ENCODE peak calls at places on chromosomes 16 and 17, in six cellular contexts. One of them, this sample, is unnamed.

GRCh38 chr17:1908699-1909309 is 79.0 kb downstream of the RPA1 start:
- DNase-seq in astrocyte: peak
- DNase-seq in IMR-90: peak
- DNase-seq in gastrocnemius medialis: peak
- DNase-seq in upper lobe of right lung: no peak
- DNase-seq in esophagus squamous epithelium: no peak
- DNase-seq in this sample: peak

GRCh38 chr16:19210175-19210924 is 42.3 kb downstream of the SYT17 start:
- DNase-seq in astrocyte: no peak
- DNase-seq in gastrocnemius medialis: no peak
- DNase-seq in IMR-90: peak
- DNase-seq in esophagus squamous epithelium: no peak
- DNase-seq in upper lobe of right lung: no peak
- DNase-seq in this sample: no peak

GRCh38 chr17:50794361-50794760 is 27.0 kb upstream of the ANKRD40CL start:
- DNase-seq in esophagus squamous epithelium: no peak
- DNase-seq in IMR-90: no peak
- DNase-seq in upper lobe of right lung: no peak
- DNase-seq in gastrocnemius medialis: no peak
- DNase-seq in astrocyte: no peak
- DNase-seq in this sample: no peak

GRCh38 chr17:50943575-50943933 is 77.4 kb upstream of the TOB1 start:
- DNase-seq in IMR-90: no peak
- DNase-seq in astrocyte: no peak
- DNase-seq in gastrocnemius medialis: peak
- DNase-seq in upper lobe of right lung: peak
- DNase-seq in esophagus squamous epithelium: no peak
- DNase-seq in this sample: no peak

GRCh38 chr17:57379237-57380054 is 123.1 kb downstream of the MSI2 start:
- DNase-seq in upper lobe of right lung: no peak
- DNase-seq in IMR-90: peak
- DNase-seq in astrocyte: peak
- DNase-seq in gastrocnemius medialis: no peak
- DNase-seq in esophagus squamous epithelium: no peak
- DNase-seq in this sample: no peak

GRCh38 chr16:78353610-78354009 is 254.2 kb downstream of the WWOX start:
- DNase-seq in esophagus squamous epithelium: no peak
- DNase-seq in upper lobe of right lung: no peak
- DNase-seq in gastrocnemius medialis: no peak
- DNase-seq in astrocyte: no peak
- DNase-seq in IMR-90: no peak
- DNase-seq in this sample: no peak

GRCh38 chr17:47096343-47096742 is 92.8 kb downstream of the CDC27 start:
- DNase-seq in esophagus squamous epithelium: no peak
- DNase-seq in astrocyte: no peak
- DNase-seq in IMR-90: no peak
- DNase-seq in gastrocnemius medialis: no peak
- DNase-seq in upper lobe of right lung: no peak
- DNase-seq in this sample: no peak

GRCh38 chr17:30429155-30429554 is 48.1 kb upstream of the GOSR1 start:
- DNase-seq in gastrocnemius medialis: no peak
- DNase-seq in esophagus squamous epithelium: no peak
- DNase-seq in upper lobe of right lung: no peak
- DNase-seq in IMR-90: peak
- DNase-seq in astrocyte: peak
- DNase-seq in this sample: no peak

GRCh38 chr16:10123141-10123540 is 59.1 kb downstream of the GRIN2A start:
- DNase-seq in gastrocnemius medialis: no peak
- DNase-seq in astrocyte: peak
- DNase-seq in esophagus squamous epithelium: no peak
- DNase-seq in upper lobe of right lung: no peak
- DNase-seq in IMR-90: no peak
- DNase-seq in this sample: no peak

GRCh38 chr17:15963670-15964110 is 18.8 kb downstream of the ADORA2B start:
- DNase-seq in IMR-90: peak
- DNase-seq in gastrocnemius medialis: no peak
- DNase-seq in upper lobe of right lung: no peak
- DNase-seq in esophagus squamous epithelium: no peak
- DNase-seq in astrocyte: peak
- DNase-seq in this sample: no peak

GRCh38 chr16:59913666-59914065 is 1179.5 kb upstream of the GOT2 start:
- DNase-seq in upper lobe of right lung: no peak
- DNase-seq in IMR-90: no peak
- DNase-seq in astrocyte: peak
- DNase-seq in gastrocnemius medialis: no peak
- DNase-seq in esophagus squamous epithelium: no peak
- DNase-seq in this sample: no peak

GRCh38 chr17:37359682-37360188 is 16.1 kb upstream of the C17orf78 start:
- DNase-seq in IMR-90: peak
- DNase-seq in upper lobe of right lung: no peak
- DNase-seq in esophagus squamous epithelium: no peak
- DNase-seq in gastrocnemius medialis: no peak
- DNase-seq in astrocyte: no peak
- DNase-seq in this sample: no peak

GRCh38 chr17:17141860-17142552 is 64.1 kb downstream of the PLD6 start:
- DNase-seq in upper lobe of right lung: no peak
- DNase-seq in esophagus squamous epithelium: no peak
- DNase-seq in astrocyte: no peak
- DNase-seq in IMR-90: peak
- DNase-seq in gastrocnemius medialis: no peak
- DNase-seq in this sample: peak

GRCh38 chr16:4064950-4065352 is 51.3 kb downstream of the ADCY9 start:
- DNase-seq in upper lobe of right lung: no peak
- DNase-seq in esophagus squamous epithelium: no peak
- DNase-seq in gastrocnemius medialis: no peak
- DNase-seq in IMR-90: no peak
- DNase-seq in astrocyte: no peak
- DNase-seq in this sample: no peak

GRCh38 chr16:21727344-21727743 is 63.6 kb downstream of the OTOA start:
- DNase-seq in upper lobe of right lung: no peak
- DNase-seq in IMR-90: no peak
- DNase-seq in esophagus squamous epithelium: no peak
- DNase-seq in astrocyte: no peak
- DNase-seq in gastrocnemius medialis: no peak
- DNase-seq in this sample: no peak

GRCh38 chr16:49866533-49867155 is 10.7 kb upstream of the ZNF423 start:
- DNase-seq in esophagus squamous epithelium: no peak
- DNase-seq in gastrocnemius medialis: no peak
- DNase-seq in astrocyte: no peak
- DNase-seq in IMR-90: no peak
- DNase-seq in upper lobe of right lung: no peak
- DNase-seq in this sample: no peak

GRCh38 chr17:18999394-18999793 is 5.2 kb downstream of the FAM83G start:
- DNase-seq in gastrocnemius medialis: no peak
- DNase-seq in upper lobe of right lung: no peak
- DNase-seq in esophagus squamous epithelium: no peak
- DNase-seq in astrocyte: no peak
- DNase-seq in IMR-90: no peak
- DNase-seq in this sample: no peak

GRCh38 chr17:69763503-69763902 is 311.5 kb upstream of the KCNJ16 start:
- DNase-seq in esophagus squamous epithelium: no peak
- DNase-seq in astrocyte: peak
- DNase-seq in gastrocnemius medialis: no peak
- DNase-seq in upper lobe of right lung: no peak
- DNase-seq in IMR-90: peak
- DNase-seq in this sample: no peak

GRCh38 chr16:78377312-78377711 is 277.9 kb downstream of the WWOX start:
- DNase-seq in gastrocnemius medialis: no peak
- DNase-seq in upper lobe of right lung: no peak
- DNase-seq in astrocyte: no peak
- DNase-seq in esophagus squamous epithelium: no peak
- DNase-seq in IMR-90: no peak
- DNase-seq in this sample: no peak

GRCh38 chr16:54812229-54812628 is 118.4 kb upstream of the IRX5 start:
- DNase-seq in gastrocnemius medialis: no peak
- DNase-seq in esophagus squamous epithelium: no peak
- DNase-seq in upper lobe of right lung: no peak
- DNase-seq in astrocyte: no peak
- DNase-seq in IMR-90: no peak
- DNase-seq in this sample: no peak

GRCh38 chr16:57277586-57277985 is 6.9 kb downstream of the PLLP start:
- DNase-seq in upper lobe of right lung: no peak
- DNase-seq in gastrocnemius medialis: no peak
- DNase-seq in IMR-90: peak
- DNase-seq in astrocyte: peak
- DNase-seq in esophagus squamous epithelium: no peak
- DNase-seq in this sample: no peak

DNA sequence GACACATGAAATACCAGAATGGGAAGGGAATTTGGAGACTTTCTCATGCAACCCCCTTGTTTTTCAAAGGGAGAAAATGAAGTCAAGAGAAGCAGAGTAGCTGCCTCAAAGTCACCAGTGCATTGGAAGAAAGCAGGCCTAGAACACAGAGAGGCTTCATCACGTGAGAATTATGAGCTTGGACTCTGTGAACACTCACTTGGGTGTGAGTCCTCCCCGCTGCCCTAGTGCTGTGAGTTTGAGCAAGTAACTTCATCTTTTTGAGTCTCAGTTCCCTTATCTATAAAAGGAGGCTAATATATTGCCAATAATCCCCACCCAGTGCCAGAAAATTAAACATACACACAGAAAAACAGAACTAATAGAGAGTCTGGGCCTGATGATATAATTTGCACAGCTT is 315.8 kb downstream of the XYLT1 start:
- DNase-seq in IMR-90: no peak
- DNase-seq in astrocyte: no peak
- DNase-seq in upper lobe of right lung: no peak
- DNase-seq in gastrocnemius medialis: peak
- DNase-seq in esophagus squamous epithelium: no peak
- DNase-seq in this sample: no peak
- H3K4me3 ChIP-seq in IMR-90: no peak
- H3K4me3 ChIP-seq in astrocyte: no peak
- H3K4me3 ChIP-seq in upper lobe of right lung: no peak
- H3K4me3 ChIP-seq in gastrocnemius medialis: no peak
- H3K4me3 ChIP-seq in esophagus squamous epithelium: no peak
- H3K4me3 ChIP-seq in this sample: no peak

DNA sequence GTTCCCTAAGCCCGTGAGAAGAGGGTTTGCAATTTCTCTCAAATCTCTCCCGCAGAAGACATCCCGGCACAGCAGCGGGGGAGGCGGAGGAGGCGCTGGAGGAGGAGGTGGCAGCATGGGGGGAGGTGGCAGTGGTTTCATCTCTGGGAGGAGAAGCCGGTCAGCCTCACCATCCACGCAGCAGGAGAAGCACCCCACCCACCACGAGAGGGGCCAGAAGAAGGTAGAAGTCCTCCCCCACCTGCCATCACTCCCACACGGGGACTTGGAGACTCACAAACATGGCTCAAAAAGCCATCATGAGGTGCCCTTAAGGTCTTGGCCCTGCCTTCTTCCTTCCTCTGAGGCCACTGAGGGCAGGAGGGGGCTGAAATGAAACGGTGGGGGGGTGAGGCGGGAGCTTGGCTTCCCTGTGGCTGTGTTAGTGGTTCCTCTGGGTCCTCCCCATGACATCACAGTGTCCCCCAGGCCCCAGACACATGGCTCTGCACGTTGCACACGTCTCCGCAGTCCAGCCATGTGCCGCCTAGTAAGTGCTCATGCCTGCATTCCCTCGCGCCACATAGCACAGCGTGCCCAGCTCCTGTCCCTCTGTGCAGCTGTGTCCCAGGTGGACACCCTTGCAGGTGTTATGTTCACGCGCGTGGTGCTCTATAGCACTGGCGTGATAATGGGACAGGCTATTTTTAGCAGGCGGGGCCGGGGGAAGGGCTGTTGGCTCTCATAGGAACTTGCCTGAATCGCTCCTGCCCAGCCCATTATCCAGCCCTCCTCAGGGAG is 6.9 kb downstream of the MLLT6 start:
- DNase-seq in esophagus squamous epithelium: no peak
- DNase-seq in upper lobe of right lung: no peak
- DNase-seq in astrocyte: no peak
- DNase-seq in IMR-90: no peak
- DNase-seq in gastrocnemius medialis: peak
- DNase-seq in this sample: no peak
- H3K27ac ChIP-seq in esophagus squamous epithelium: no peak
- H3K27ac ChIP-seq in upper lobe of right lung: no peak
- H3K27ac ChIP-seq in astrocyte: no peak
- H3K27ac ChIP-seq in IMR-90: no peak
- H3K27ac ChIP-seq in gastrocnemius medialis: peak
- H3K27ac ChIP-seq in this sample: peak

DNA sequence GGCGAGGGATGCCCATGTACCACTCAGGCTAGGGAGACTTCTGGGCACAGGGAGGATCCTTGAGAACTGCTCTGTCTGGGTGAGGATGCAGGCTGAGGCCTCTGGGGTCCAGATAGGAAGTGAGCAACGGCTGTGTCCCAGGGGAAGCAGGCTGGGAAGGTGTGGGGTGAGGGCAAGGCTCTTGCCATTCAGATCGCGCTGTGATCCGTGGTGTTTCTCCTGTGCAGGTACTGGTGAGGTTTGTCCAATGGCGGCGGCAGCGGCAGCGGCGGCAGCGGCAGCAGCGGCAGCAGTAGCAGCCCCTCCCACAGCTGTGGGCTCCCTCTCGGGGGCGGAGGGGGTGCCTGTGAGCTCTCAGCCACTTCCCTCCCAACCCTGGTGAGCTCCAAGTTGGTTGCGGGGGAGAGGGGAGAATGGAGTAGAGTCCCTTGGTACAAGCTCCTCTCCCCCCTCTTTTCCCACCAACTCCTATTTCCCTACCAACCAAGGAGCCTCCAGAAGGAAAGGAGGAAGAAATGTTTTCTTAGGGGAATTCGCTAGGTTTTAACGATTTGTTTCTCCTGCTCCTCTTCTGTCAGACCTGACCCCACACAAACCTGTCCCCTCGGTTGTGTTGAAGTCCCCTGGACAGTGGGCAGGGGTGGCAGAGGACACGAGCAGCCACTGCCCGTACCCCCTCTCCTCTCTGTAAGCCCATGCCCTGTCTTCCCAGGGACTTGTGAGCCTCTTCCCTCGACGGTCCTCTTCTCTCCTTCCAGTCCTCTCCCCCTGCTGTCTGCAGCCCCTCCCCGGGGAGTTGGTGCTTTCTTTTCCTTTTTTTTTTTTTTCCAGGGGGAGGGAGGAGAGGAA is 1.9 kb upstream of the PRRT2 start:
- DNase-seq in astrocyte: no peak
- DNase-seq in IMR-90: no peak
- DNase-seq in upper lobe of right lung: peak
- DNase-seq in gastrocnemius medialis: no peak
- DNase-seq in esophagus squamous epithelium: no peak
- DNase-seq in this sample: no peak
- H3K4me3 ChIP-seq in astrocyte: peak
- H3K4me3 ChIP-seq in IMR-90: no peak
- H3K4me3 ChIP-seq in upper lobe of right lung: no peak
- H3K4me3 ChIP-seq in gastrocnemius medialis: no peak
- H3K4me3 ChIP-seq in esophagus squamous epithelium: no peak
- H3K4me3 ChIP-seq in this sample: no peak

DNA sequence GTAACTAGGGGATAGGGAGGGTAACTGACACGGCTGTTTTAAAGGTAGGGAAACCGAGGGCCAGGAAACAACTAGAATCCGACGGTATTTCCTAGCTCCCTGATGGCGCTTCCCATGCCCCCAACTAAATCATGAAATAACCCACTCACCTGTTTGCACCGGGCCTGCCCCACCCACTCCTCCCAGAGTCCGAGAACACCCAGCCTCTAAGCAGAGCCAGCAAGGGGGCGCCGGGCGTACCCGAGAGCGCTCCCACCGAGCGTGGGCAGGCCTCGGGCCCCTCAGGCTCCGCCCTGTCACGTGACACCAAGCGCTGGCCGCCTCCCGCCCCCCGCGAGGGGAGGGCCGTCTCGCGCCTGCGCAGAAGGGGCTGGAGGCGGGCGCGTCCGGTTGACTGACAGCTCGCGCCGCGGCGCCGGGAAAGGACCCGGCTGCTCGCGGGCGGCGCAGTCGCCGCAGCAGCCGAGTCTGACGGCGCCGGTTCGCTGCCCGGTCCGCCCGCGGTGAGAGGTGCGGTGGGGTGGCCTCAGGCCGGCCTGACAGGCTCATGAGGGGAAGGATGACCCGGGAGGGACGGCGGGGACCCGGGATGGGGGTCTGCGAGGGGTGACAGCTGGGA is at the start of gene KIAA0513:
- DNase-seq in IMR-90: peak
- DNase-seq in gastrocnemius medialis: peak
- DNase-seq in astrocyte: peak
- DNase-seq in esophagus squamous epithelium: peak
- DNase-seq in upper lobe of right lung: peak
- DNase-seq in this sample: peak
- H3K27ac ChIP-seq in IMR-90: peak
- H3K27ac ChIP-seq in gastrocnemius medialis: peak
- H3K27ac ChIP-seq in astrocyte: peak
- H3K27ac ChIP-seq in esophagus squamous epithelium: peak
- H3K27ac ChIP-seq in upper lobe of right lung: peak
- H3K27ac ChIP-seq in this sample: peak

This sample was measured in right cardiac atrium.